ENCODE peak calls at places on chromosomes 6 and 20, in four cellular contexts. G, H, D and Z are unnamed samples.

GRCh38 chr6:48067148-48067709 is 43.8 kb downstream of the PTCHD4 start:
- DNase-seq in H (no peak), D (no peak), G (peak; percentile 63), Z (no peak)

GRCh38 chr6:155340464-155341129 is 26.3 kb upstream of the TFB1M start:
- DNase-seq in H (no peak), D (no peak), G (peak; percentile 76), Z (peak; percentile 23)

GRCh38 chr6:13474360-13474759 is 13.0 kb downstream of the GFOD1 start:
- DNase-seq in H (no peak), G (peak; percentile 70), D (no peak), Z (no peak)

GRCh38 chr20:5864873-5865582 is 85.3 kb downstream of the TRMT6 start:
- DNase-seq in D (no peak), G (no peak), H (no peak), Z (no peak)

GRCh38 chr6:78598966-78599365 is 268.4 kb upstream of the IRAK1BP1 start:
- DNase-seq in G (no peak), D (no peak), H (peak; percentile 5), Z (no peak)

GRCh38 chr6:4059115-4059777 is 19.7 kb downstream of the FAM217A start:
- DNase-seq in G (peak; percentile 76), H (peak; percentile 9), D (no peak), Z (no peak)

GRCh38 chr20:36687850-36688249 is 41.9 kb upstream of the SLA2 start:
- DNase-seq in D (no peak), H (no peak), G (no peak), Z (no peak)

GRCh38 chr6:169234634-169235033 is 19.0 kb downstream of the THBS2 start:
- DNase-seq in H (no peak), G (no peak), D (no peak), Z (no peak)

GRCh38 chr6:134288538-134289203 is 29.2 kb downstream of the SGK1 start:
- DNase-seq in D (no peak), H (no peak), G (no peak), Z (no peak)

GRCh38 chr6:45929421-45930361 is 86.0 kb downstream of the CLIC5 start:
- DNase-seq in G (no peak), H (no peak), D (no peak), Z (no peak)

GRCh38 chr6:10951675-10952282 is 64.9 kb downstream of the SYCP2L start:
- DNase-seq in H (no peak), D (no peak), G (peak; percentile 70), Z (no peak)

GRCh38 chr6:5723905-5724691 is 282.6 kb downstream of the NRN1 start:
- DNase-seq in G (no peak), D (peak; percentile 60), H (no peak), Z (no peak)

GRCh38 chr6:136790411-136791295 is 1.6 kb downstream of the MAP3K5 start:
- DNase-seq in D (no peak), H (no peak), G (no peak), Z (no peak)

GRCh38 chr6:159981591-159982245 is 12.8 kb downstream of the IGF2R start:
- DNase-seq in G (no peak), H (no peak), D (peak; percentile 74), Z (no peak)

GRCh38 chr6:42720739-42721138 is 1.7 kb downstream of the PRPH2 start:
- DNase-seq in H (no peak), G (no peak), D (no peak), Z (no peak)

GRCh38 chr20:768426-768978 is at the start of gene SLC52A3:
- DNase-seq in H (peak; percentile 27), D (no peak), G (peak; percentile 36), Z (peak; percentile 33)

GRCh38 chr6:169215201-169215661 is 38.4 kb downstream of the THBS2 start:
- DNase-seq in H (no peak), D (no peak), G (no peak), Z (no peak)

GRCh38 chr6:118206221-118206620 is 299.2 kb downstream of the SLC35F1 start:
- DNase-seq in G (no peak), D (no peak), H (no peak), Z (no peak)

GRCh38 chr6:130065616-130066015 is 47.2 kb downstream of the L3MBTL3 start:
- DNase-seq in D (no peak), G (no peak), H (no peak), Z (no peak)

GRCh38 chr6:27176096-27176495 is 71.4 kb upstream of the PRSS16 start:
- DNase-seq in D (no peak), H (no peak), G (no peak), Z (no peak)

GRCh38 chr6:166005846-166006592 is 161.6 kb downstream of the TBXT start:
- DNase-seq in G (no peak), D (no peak), H (no peak), Z (no peak)

GRCh38 chr6:112205521-112206458 is 48.6 kb downstream of the LAMA4 start:
- DNase-seq in H (peak; percentile 19), D (no peak), G (no peak), Z (peak; percentile 11)

GRCh38 chr6:152195896-152196295 is 388.4 kb downstream of the ESR1 start:
- DNase-seq in G (no peak), D (no peak), H (no peak), Z (no peak)

GRCh38 chr6:117298941-117299340 is 33.6 kb downstream of the VGLL2 start:
- DNase-seq in H (no peak), D (no peak), G (no peak), Z (no peak)

GRCh38 chr6:74632196-74632595 is 573.7 kb downstream of the COL12A1 start:
- DNase-seq in H (no peak), D (no peak), G (no peak), Z (no peak)

GRCh38 chr20:58107533-58107932 is 120.9 kb downstream of the ANKRD60 start:
- DNase-seq in H (no peak), G (no peak), D (no peak), Z (no peak)
- H3K9ac ChIP-seq in H (no peak overlapping the region), G (no peak overlapping the region), D (no peak overlapping the region), Z (no peak overlapping the region)

DNA sequence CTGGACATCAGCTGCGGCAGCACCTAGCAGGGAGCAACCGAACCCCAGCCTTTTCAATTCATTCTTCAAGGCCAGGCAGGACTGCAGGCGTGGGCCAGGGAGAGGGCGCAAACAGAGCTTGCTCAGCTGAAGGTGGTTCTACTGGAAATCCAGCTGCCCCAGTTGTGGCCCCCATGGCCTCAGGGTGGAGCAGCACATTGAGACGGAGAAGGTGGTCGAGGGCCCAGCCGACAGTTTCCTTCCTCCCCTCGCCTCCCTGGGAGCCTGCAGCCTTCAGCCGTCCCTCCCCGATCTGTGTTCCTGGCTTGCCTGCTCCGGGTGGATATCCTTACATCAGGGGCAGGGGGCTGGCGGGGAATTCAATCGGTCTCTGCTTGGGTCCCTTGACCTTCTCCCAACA is 217.8 kb downstream of the ANKRD60 start:
- DNase-seq in H (no peak), G (no peak), D (no peak), Z (no peak)
- H3K4me1 ChIP-seq in H (no peaks in the 10 kb centered on the region), G (no peaks in the 10 kb centered on the region), D (no peaks in the 10 kb centered on the region), Z (peaks cover 12% of the 10 kb centered on the region)

GRCh38 chr6:41429506-41430504 is 94.4 kb downstream of the NCR2 start:
- DNase-seq in D (no peak), G (no peak), H (no peak), Z (no peak)

GRCh38 chr6:41427642-41428401 is 92.4 kb downstream of the NCR2 start:
- DNase-seq in D (no peak), H (peak; percentile 73), G (peak; percentile 65), Z (no peak)

GRCh38 chr6:41428402-41428994 is 93.1 kb downstream of the NCR2 start:
- DNase-seq in D (no peak), G (no peak), H (no peak), Z (no peak)

GRCh38 chr6:41430875-41431274 is 95.5 kb downstream of the NCR2 start:
- DNase-seq in H (no peak), G (no peak), D (no peak), Z (no peak)

GRCh38 chr6:41428995-41429417 is 93.6 kb downstream of the NCR2 start:
- DNase-seq in D (no peak), G (no peak), H (no peak), Z (no peak)
- TF ChIP-seq SUZ12 in D (no peak), G (no peak), H (no peak), Z (no peak)

DNA sequence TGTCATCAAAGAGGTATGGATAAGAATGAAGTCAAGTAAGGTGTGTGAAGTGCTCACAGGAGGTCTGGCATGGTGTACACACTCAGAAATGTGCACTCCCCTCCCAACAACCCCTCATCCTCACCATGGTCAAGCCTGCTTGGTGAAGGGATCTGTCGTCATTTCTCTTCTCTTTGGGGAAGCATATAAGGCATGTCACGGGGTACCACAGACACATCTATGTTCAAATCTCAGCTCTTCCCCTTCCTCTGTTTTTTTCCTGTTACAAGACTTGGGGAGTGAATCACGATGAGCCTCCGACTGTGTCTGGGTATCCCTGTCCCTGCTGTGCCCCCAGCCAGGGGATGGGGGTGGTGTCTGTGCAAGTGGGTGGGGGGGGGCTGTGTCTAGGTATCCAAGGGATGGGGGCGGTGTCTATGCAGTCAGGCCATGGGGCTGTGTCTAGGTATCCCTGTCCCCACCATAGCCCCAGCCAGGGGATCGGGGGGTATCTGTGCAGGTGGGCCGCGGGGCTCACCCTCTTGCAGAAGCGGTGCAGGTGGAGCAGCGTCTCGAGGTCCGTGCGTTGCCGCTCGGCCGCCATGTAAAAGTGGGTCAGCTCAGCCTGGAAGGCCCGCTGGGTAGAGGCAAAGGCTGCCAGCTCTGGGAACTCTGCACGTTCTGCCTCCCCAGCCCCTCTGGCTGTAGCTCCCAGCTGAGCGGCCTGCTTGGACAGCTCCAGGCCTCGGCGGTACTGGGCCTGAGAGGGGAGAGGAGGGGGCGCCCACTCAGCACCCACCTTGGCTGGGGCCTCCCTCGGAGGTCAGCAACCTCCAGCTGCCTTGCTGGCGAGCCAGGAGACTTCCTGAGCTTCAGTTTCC is 43.6 kb downstream of the KIAA1755 start:
- DNase-seq in H (no peak), G (no peak), D (no peak), Z (no peak)
- H3K9ac ChIP-seq in H (no peak overlapping the region), G (no peak overlapping the region), D (no peak overlapping the region), Z (peak overlapping the region; percentile 22)

DNA sequence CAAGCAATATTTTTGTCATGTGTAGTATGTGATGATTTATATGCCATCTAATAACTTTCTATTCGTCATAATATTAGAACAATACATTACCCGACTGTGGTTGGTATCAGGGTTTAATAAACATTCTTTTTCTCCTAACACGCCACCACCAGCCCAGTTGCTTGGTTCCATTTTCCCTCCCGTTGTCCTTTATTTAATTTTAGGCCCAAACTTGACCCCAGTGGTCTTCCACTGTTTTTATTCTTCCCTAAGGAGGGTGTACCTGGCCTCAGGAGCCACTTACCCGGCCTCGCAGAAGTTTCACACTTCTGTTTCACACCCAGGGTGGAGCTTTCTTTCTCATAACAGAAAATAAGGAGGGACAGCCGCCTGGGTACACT is 33.1 kb upstream of the PIM1 start:
- DNase-seq in G (no peak), H (no peak), D (no peak), Z (no peak)
- H3K4me1 ChIP-seq in G (peaks cover 82% of the 10 kb centered on the region), H (peaks cover 32% of the 10 kb centered on the region), D (peaks cover 22% of the 10 kb centered on the region), Z (peaks cover 11% of the 10 kb centered on the region)

DNA sequence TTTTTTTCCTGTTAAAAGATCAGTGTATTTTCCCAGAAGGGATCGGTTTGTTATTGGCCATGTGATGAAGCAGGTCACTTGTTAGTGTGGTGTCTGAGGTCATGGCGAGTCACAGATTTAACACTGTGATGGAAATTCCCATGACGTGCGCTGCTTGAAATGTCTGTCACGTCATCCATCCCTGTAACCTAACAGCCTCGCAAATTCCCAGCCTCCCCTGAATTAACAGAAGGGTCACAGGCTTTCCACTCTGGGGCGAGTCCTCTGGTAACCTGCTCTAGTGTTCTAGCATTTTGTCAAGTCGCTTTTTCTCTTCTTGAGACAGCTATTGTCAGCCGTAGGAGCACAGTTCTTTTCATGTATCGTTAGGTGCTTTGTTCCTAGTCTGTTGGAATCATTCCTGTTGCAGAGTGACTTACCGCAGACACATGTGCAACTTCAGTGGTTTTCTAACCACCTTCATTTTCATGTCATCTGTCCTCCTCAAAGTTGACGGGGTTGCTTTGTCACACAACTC is 137.2 kb downstream of the MAP3K4 start:
- DNase-seq in G (no peak), H (no peak), D (no peak), Z (no peak)
- TF ChIP-seq SUZ12 in G (no peak), H (no peak), D (no peak), Z (no peak)